ENCODE peak calls at places on chromosomes 1 and 21, in six cellular contexts. J is progenitor cell of endocrine pancreas, A is nephron progenitor cell, Q is GM20000, K is AG09319, M is heart right ventricle. L is an unnamed sample.

GRCh38 chr1:83632906-83633305 is 366.0 kb downstream of the TTLL7 start:
- DNase-seq in J (no peak), A (no peak), Q (no peak), K (no peak), M (no peak), L (no peak)

GRCh38 chr1:115463347-115463746 is 125.3 kb upstream of the NGF start:
- DNase-seq in J (no peak), A (no peak), Q (no peak), K (no peak), M (no peak), L (no peak)

GRCh38 chr1:181989521-181989920 is 72.0 kb downstream of the ZNF648 start:
- DNase-seq in J (no peak), A (no peak), Q (no peak), K (no peak), M (no peak), L (no peak)

GRCh38 chr1:206705187-206705586 is 20.5 kb downstream of the MAPKAPK2 start:
- DNase-seq in J (no peak), A (no peak), Q (no peak), K (no peak), M (no peak), L (no peak)

GRCh38 chr1:27306892-27307850 is 14.8 kb upstream of the TMEM222 start:
- DNase-seq in J (no peak), A (peak), Q (no peak), K (no peak), M (no peak), L (no peak)

GRCh38 chr1:913491-914252 is 10.1 kb upstream of the SAMD11 start:
- DNase-seq in J (peak), A (no peak), Q (no peak), K (no peak), M (no peak), L (no peak)

GRCh38 chr1:203175237-203176181 is at the start of gene MYBPH:
- DNase-seq in J (no peak), A (no peak), Q (no peak), K (no peak), M (peak), L (no peak)

GRCh38 chr1:208047476-208047934 is 136.6 kb upstream of the CD34 start:
- DNase-seq in J (no peak), A (no peak), Q (no peak), K (no peak), M (peak), L (no peak)

GRCh38 chr1:215166886-215167285 is 84.3 kb downstream of the KCNK2 start:
- DNase-seq in J (no peak), A (no peak), Q (no peak), K (no peak), M (no peak), L (no peak)

GRCh38 chr1:33186936-33187335 is 5.1 kb upstream of the TRIM62 start:
- DNase-seq in J (no peak), A (no peak), Q (no peak), K (no peak), M (no peak), L (no peak)

GRCh38 chr1:117671781-117672501 is 66.1 kb downstream of the TENT5C start:
- DNase-seq in J (no peak), A (peak), Q (no peak), K (no peak), M (peak), L (no peak)

GRCh38 chr21:46297311-46298082 is 11.4 kb downstream of the YBEY start:
- DNase-seq in J (no peak), A (no peak), Q (no peak), K (no peak), M (peak), L (no peak)

GRCh38 chr1:204867666-204868339 is 2.9 kb upstream of the NFASC start:
- DNase-seq in J (no peak), A (no peak), Q (no peak), K (no peak), M (peak), L (no peak)

GRCh38 chr21:42532466-42533181 is 19.0 kb downstream of the SLC37A1 start:
- DNase-seq in J (no peak), A (no peak), Q (peak), K (no peak), M (peak), L (no peak)

GRCh38 chr1:74508449-74508848 is 4.0 kb downstream of the LRRC53 start:
- DNase-seq in J (no peak), A (no peak), Q (no peak), K (no peak), M (no peak), L (no peak)

GRCh38 chr1:235841938-235842545 is 24.7 kb downstream of the LYST start:
- DNase-seq in J (no peak), A (no peak), Q (peak), K (no peak), M (no peak), L (peak)

GRCh38 chr1:235844776-235845175 is 21.9 kb downstream of the LYST start:
- DNase-seq in J (no peak), A (no peak), Q (no peak), K (no peak), M (no peak), L (no peak)

GRCh38 chr1:235838021-235838420 is 28.7 kb downstream of the LYST start:
- DNase-seq in J (no peak), A (no peak), Q (no peak), K (no peak), M (no peak), L (no peak)

GRCh38 chr1:235843458-235843857 is 23.2 kb downstream of the LYST start:
- DNase-seq in J (no peak), A (no peak), Q (peak), K (no peak), M (no peak), L (peak)
- TF ChIP-seq CTCF in J (peak), A (peak), Q (peak), K (peak), M (peak), L (peak)

GRCh38 chr1:104646233-104646632 is 896.5 kb downstream of the AMY1C start:
- DNase-seq in J (no peak), A (no peak), Q (no peak), K (no peak), M (no peak), L (no peak)

GRCh38 chr1:104648269-104648691 is 898.6 kb downstream of the AMY1C start:
- DNase-seq in J (no peak), A (no peak), Q (peak), K (no peak), M (no peak), L (peak)
- TF ChIP-seq CTCF in J (peak), A (peak), Q (peak), K (no peak), M (no peak), L (peak)

GRCh38 chr1:236207121-236207520 is 64.8 kb downstream of the GPR137B start:
- DNase-seq in J (no peak), A (no peak), Q (no peak), K (no peak), M (no peak), L (no peak)
- TF ChIP-seq CTCF in J (no peak), A (no peak), Q (no peak), K (no peak), M (no peak), L (no peak)

GRCh38 chr1:152880316-152880715 is 2.2 kb downstream of the SMCP start:
- DNase-seq in J (no peak), A (no peak), Q (no peak), K (no peak), M (no peak), L (no peak)

GRCh38 chr1:152884085-152884484 is 6.0 kb downstream of the SMCP start:
- DNase-seq in J (no peak), A (no peak), Q (no peak), K (no peak), M (no peak), L (no peak)

GRCh38 chr1:152878042-152878441 is at the start of gene SMCP:
- DNase-seq in J (no peak), A (peak), Q (no peak), K (no peak), M (no peak), L (no peak)

GRCh38 chr1:152879559-152880198 is 1.6 kb downstream of the SMCP start:
- DNase-seq in J (no peak), A (no peak), Q (no peak), K (no peak), M (no peak), L (no peak)

GRCh38 chr1:152880907-152881306 is 2.8 kb downstream of the SMCP start:
- DNase-seq in J (no peak), A (no peak), Q (peak), K (no peak), M (no peak), L (peak)
- TF ChIP-seq CTCF in J (no peak), A (no peak), Q (no peak), K (no peak), M (no peak), L (no peak)

GRCh38 chr1:86156571-86157455 is at the start of gene COL24A1:
- DNase-seq in J (peak), A (peak), Q (peak), K (no peak), M (peak), L (peak)

GRCh38 chr1:86155807-86156561 is 588 bp downstream of the COL24A1 start:
- DNase-seq in J (peak), A (peak), Q (peak), K (no peak), M (peak), L (no peak)

GRCh38 chr1:86154581-86155060 is 2.0 kb downstream of the COL24A1 start:
- DNase-seq in J (peak), A (peak), Q (no peak), K (no peak), M (peak), L (no peak)

GRCh38 chr1:86152887-86153286 is 3.7 kb downstream of the COL24A1 start:
- DNase-seq in J (no peak), A (no peak), Q (no peak), K (no peak), M (no peak), L (no peak)

GRCh38 chr1:86155061-86155806 is 1.3 kb downstream of the COL24A1 start:
- DNase-seq in J (peak), A (peak), Q (no peak), K (no peak), M (peak), L (peak)
- TF ChIP-seq CTCF in J (no peak), A (no peak), Q (no peak), K (no peak), M (no peak), L (no peak)

GRCh38 chr1:39711359-39712340 is 20.4 kb upstream of the HPCAL4 start:
- DNase-seq in J (no peak), A (no peak), Q (no peak), K (no peak), M (no peak), L (no peak)
- TF ChIP-seq CTCF in J (no peak), A (no peak), Q (no peak), K (no peak), M (no peak), L (no peak)

GRCh38 chr1:53715478-53715877 is 23.5 kb downstream of the GLIS1 start:
- DNase-seq in J (peak), A (peak), Q (no peak), K (no peak), M (no peak), L (peak)
- TF ChIP-seq CTCF in J (peak), A (peak), Q (peak), K (peak), M (peak), L (peak)

DNA sequence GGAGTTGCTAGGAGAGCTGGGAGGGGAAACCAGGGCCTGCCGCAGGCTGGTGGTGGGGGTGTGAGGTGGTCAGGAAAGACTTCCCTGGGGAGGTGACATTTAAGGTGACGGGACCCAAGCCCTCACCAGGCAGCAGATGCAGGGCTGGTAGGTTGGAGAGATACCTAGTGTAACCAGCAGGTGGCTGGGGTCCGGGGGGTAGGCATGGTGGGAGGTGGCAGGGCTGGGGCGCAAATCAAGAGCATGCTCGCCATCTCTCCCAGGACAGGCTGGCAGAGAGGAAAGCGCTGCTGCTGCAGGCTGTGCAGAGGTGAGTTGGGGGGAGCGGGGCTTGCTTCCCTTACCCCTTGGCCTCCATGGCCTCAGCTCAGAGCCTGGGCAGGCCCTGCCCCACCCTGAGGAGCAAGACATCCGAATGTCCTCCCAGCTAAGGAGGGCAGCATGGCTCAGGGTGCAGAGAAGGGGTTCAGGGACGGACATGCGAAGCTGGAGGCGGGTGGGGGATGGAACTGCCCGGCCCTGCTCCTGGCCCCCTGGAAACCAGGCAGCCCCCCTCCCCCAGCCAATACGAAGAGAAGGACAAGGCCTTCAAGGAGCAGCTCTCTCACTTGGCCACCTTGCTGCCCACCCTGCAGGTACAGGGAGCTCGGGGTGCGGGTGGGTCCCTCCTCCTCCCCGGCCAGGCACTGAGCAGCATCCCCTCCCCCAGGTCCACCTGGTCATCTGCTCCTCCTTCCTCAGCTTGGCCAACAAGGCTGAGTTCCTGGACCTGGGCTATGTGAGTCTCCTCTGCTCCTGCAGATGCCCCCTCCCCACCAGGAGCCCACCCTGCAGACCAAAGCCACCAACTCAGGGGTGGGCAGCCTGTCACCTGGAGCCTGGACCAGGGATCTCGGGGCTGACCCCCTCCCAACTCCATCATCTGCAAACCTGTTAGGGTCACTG is 4.0 kb downstream of the RNF207 start:
- DNase-seq in J (no peak), A (no peak), Q (peak), K (no peak), M (no peak), L (no peak)
- TF ChIP-seq CTCF in J (no peak), A (no peak), Q (no peak), K (peak), M (no peak), L (peak)

GRCh38 chr1:89627596-89627962 is 5.3 kb upstream of the LRRC8C start:
- DNase-seq in J (no peak), A (no peak), Q (no peak), K (no peak), M (no peak), L (no peak)

GRCh38 chr1:89631756-89632155 is 1.2 kb upstream of the LRRC8C start:
- DNase-seq in J (no peak), A (no peak), Q (no peak), K (no peak), M (no peak), L (no peak)

GRCh38 chr1:89629146-89629545 is 3.8 kb upstream of the LRRC8C start:
- DNase-seq in J (no peak), A (no peak), Q (no peak), K (no peak), M (no peak), L (no peak)

GRCh38 chr1:89632213-89633102 is 462 bp upstream of the LRRC8C start:
- DNase-seq in J (peak), A (peak), Q (peak), K (no peak), M (peak), L (peak)

DNA sequence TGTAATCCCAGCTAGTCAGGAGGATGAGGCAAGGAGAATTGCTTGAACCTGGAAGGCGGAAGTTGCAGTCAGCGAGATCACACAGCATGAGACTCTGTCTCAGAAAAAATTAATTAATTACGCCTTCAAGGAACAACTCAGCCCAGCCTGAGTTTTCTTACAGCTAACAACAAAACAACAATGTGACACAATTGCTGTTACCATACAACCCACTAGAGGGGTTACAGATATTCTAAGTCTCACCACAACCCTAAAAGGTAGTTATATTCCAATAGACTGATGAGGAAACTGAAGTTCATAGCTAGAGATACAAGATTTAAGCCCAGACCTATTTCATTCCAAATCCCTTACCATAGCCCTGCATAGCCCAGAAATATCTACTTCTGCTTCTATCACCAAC is 2.9 kb upstream of the LRRC8C start:
- DNase-seq in J (no peak), A (no peak), Q (no peak), K (no peak), M (no peak), L (no peak)
- TF ChIP-seq CTCF in J (no peak), A (no peak), Q (no peak), K (no peak), M (no peak), L (no peak)

GRCh38 chr1:48777219-48777895 is 666 bp upstream of the BEND5 start:
- DNase-seq in J (no peak), A (peak), Q (no peak), K (no peak), M (no peak), L (no peak)

GRCh38 chr1:48772221-48772620 is 4.5 kb downstream of the BEND5 start:
- DNase-seq in J (no peak), A (no peak), Q (no peak), K (no peak), M (no peak), L (no peak)

GRCh38 chr1:48775817-48776399 is 783 bp downstream of the BEND5 start:
- DNase-seq in J (no peak), A (no peak), Q (no peak), K (no peak), M (no peak), L (no peak)

GRCh38 chr1:48776400-48777218 is at the start of gene BEND5:
- DNase-seq in J (peak), A (peak), Q (no peak), K (no peak), M (peak), L (peak)

GRCh38 chr1:48773133-48773532 is 3.6 kb downstream of the BEND5 start:
- DNase-seq in J (no peak), A (no peak), Q (no peak), K (no peak), M (no peak), L (no peak)
- TF ChIP-seq CTCF in J (no peak), A (no peak), Q (no peak), K (no peak), M (no peak), L (no peak)

L was measured in GM10248.